ENCODE peak calls at places on chromosomes 1 and 21, in four cellular contexts. I, P, U and X are unnamed samples.

GRCh38 chr1:3217096-3217724 is 148.2 kb downstream of the PRDM16 start:
- DNase-seq in U (no peak), I (no peak), P (no peak), X (no peak)

GRCh38 chr1:61000327-61000726 is 82.0 kb upstream of the NFIA start:
- DNase-seq in I (no peak), U (no peak), P (no peak), X (no peak)

GRCh38 chr1:229848762-229849677 is 218.0 kb upstream of the GALNT2 start:
- DNase-seq in P (peak), U (peak), I (peak), X (no peak)

GRCh38 chr1:3222042-3222692 is 153.2 kb downstream of the PRDM16 start:
- DNase-seq in P (no peak), U (no peak), I (peak), X (no peak)

GRCh38 chr1:11422701-11423100 is 56.3 kb upstream of the DISP3 start:
- DNase-seq in U (no peak), P (no peak), I (no peak), X (no peak)

GRCh38 chr1:29395724-29396437 is 159.6 kb downstream of the PTPRU start:
- DNase-seq in I (no peak), U (no peak), P (no peak), X (no peak)

GRCh38 chr1:160503087-160503486 is 20.0 kb downstream of the SLAMF6 start:
- DNase-seq in I (no peak), U (no peak), P (no peak), X (no peak)

GRCh38 chr1:11731719-11732283 is 4.1 kb upstream of the AGTRAP start:
- DNase-seq in I (peak), U (no peak), P (no peak), X (no peak)

GRCh38 chr1:1554926-1555915 is 14.8 kb upstream of the TMEM240 start:
- DNase-seq in U (no peak), P (no peak), I (peak), X (no peak)

GRCh38 chr21:36104306-36105300 is 30.3 kb upstream of the CBR3 start:
- DNase-seq in P (no peak), U (peak), I (no peak), X (peak)

GRCh38 chr1:8217011-8217711 is 100.8 kb upstream of the SLC45A1 start:
- DNase-seq in I (no peak), U (no peak), P (no peak), X (peak)

GRCh38 chr1:27713869-27714513 is 11.8 kb upstream of the FAM76A start:
- DNase-seq in U (no peak), I (no peak), P (no peak), X (no peak)

GRCh38 chr1:147720557-147720956 is 39.8 kb downstream of the GJA5 start:
- DNase-seq in P (no peak), I (no peak), U (no peak), X (no peak)